ENCODE peak calls at places on chromosome 18, in seven cellular contexts. Z, A, S, E, P, B and O are unnamed samples.

GRCh38 chr18:73980289-73980979 is 167.2 kb downstream of the FBXO15 start:
- DNase-seq in Z (no peak), A (peak), S (no peak), E (no peak), P (peak), B (no peak), O (no peak)

GRCh38 chr18:11115268-11115667 is 34.1 kb downstream of the PIEZO2 start:
- DNase-seq in Z (no peak), A (no peak), S (peak), E (no peak), P (no peak), B (no peak), O (no peak)

GRCh38 chr18:76432970-76433767 is 61.9 kb downstream of the ZNF516 start:
- DNase-seq in Z (no peak), A (no peak), S (no peak), E (no peak), P (no peak), B (no peak), O (no peak)

GRCh38 chr18:74152906-74153305 is 4.6 kb downstream of the TIMM21 start:
- DNase-seq in Z (no peak), A (no peak), S (no peak), E (no peak), P (no peak), B (no peak), O (peak)

GRCh38 chr18:53909668-53910067 is 314.8 kb downstream of the MBD2 start:
- DNase-seq in Z (no peak), A (peak), S (no peak), E (no peak), P (no peak), B (no peak), O (peak)

GRCh38 chr18:7590800-7591560 is 23.9 kb downstream of the PTPRM start:
- DNase-seq in Z (no peak), A (peak), S (no peak), E (no peak), P (no peak), B (no peak), O (no peak)

GRCh38 chr18:59929621-59930295 is 30.0 kb downstream of the PMAIP1 start:
- DNase-seq in Z (no peak), A (no peak), S (no peak), E (no peak), P (no peak), B (no peak), O (no peak)

GRCh38 chr18:37568671-37569070 is 3.1 kb upstream of the CELF4 start:
- DNase-seq in Z (no peak), A (no peak), S (no peak), E (no peak), P (no peak), B (peak), O (no peak)

GRCh38 chr18:78228974-78229373 is 750.6 kb upstream of the SALL3 start:
- DNase-seq in Z (no peak), A (no peak), S (no peak), E (no peak), P (peak), B (no peak), O (no peak)

GRCh38 chr18:22238036-22238435 is 68.6 kb downstream of the GATA6 start:
- DNase-seq in Z (no peak), A (no peak), S (no peak), E (no peak), P (no peak), B (no peak), O (no peak)

GRCh38 chr18:3117493-3118192 is 102.1 kb downstream of the MYOM1 start:
- DNase-seq in Z (no peak), A (peak), S (no peak), E (no peak), P (no peak), B (no peak), O (peak)

GRCh38 chr18:36406805-36407204 is 109.3 kb downstream of the FHOD3 start:
- DNase-seq in Z (no peak), A (no peak), S (no peak), E (no peak), P (no peak), B (peak), O (no peak)
- H3K4me3 ChIP-seq in Z (no peak), A (no peak), S (no peak), E (no peak), P (no peak), B (no peak), O (no peak)

GRCh38 chr18:79372461-79372860 is 23.3 kb upstream of the NFATC1 start:
- DNase-seq in Z (no peak), A (no peak), S (no peak), E (no peak), P (no peak), B (no peak), O (no peak)
- H3K4me3 ChIP-seq in Z (no peak), A (no peak), S (no peak), E (no peak), P (no peak), B (no peak), O (no peak)

DNA sequence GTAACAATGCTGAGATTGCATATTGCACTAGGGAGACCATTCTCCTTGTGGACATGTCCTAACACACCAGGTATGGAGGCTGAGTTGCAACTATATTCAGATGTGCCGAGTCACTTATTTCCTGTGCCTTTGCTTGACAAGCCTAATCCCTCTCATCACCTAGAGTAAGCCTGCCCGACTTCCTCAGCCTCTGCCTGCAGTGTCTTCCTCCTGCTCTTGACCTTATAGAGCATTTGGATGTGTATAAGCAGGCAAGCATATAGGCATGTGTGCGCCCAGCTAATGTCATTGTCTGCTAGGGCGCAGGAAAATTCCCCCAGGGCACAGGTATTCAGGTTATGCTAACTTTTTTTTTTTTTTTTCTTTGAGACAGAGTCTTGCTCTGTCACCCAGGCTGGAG is 316.9 kb downstream of the CDH2 start:
- DNase-seq in Z (no peak), A (no peak), S (no peak), E (no peak), P (no peak), B (no peak), O (no peak)
- H3K4me3 ChIP-seq in Z (no peak), A (no peak), S (no peak), E (no peak), P (no peak), B (no peak), O (no peak)

DNA sequence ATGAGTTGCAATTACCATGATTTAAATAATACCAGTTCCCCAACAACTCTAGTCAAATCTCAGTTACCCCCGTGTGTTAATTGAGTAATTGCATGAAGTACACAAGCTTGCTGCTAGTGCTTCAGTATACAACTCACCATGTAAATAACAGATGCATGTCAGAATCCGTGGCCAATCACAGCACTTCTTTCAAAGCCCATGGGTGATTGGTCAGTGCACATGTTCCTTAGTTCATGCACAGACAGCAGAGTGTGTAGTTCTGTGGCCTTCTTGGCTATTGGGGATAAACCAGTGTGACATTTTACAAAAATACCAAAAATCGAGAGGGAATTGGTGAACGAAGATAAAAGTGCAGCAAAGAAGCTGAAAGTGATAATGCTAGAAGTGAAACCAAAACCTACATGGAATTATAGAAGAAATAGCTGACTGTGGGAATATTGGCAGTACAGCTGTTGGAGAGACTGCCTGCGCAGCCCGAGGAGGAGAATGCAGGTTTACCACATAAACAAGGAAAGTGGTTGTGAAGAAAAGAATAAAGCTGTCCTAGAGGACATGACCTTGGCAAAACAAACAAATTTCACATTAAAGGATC is 59.4 kb downstream of the NEDD4L start:
- DNase-seq in Z (no peak), A (no peak), S (peak), E (no peak), P (no peak), B (no peak), O (no peak)
- H3K4me3 ChIP-seq in Z (no peak), A (no peak), S (peak), E (no peak), P (no peak), B (no peak), O (no peak)

DNA sequence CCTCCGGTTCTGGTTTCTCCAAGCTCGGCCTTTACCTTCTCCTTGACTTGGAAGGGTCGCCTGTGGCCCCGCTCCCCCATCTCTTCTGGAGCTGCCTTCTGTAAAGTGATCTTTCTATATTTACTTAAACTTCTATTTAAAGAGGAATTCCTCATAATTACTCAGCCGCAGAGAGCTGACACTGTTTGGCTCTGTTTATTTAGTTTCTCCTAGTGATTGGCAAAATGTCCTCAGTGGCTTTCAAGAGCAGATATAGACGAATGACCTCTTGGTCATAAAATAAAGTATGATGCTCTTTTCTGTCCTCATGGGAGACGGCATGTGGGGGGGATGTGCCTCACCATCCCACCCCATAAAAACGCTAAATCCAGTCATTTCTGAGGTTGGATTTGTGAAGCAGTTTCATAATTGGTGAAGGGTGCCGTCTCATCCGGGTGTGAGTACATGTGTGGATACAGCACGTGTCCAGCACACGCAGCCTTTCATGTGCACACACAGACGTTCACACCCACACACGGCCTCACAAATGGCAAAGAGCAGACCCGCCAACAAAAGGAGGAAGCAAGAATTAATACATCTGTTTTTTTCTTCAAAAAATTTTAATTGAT is 43.4 kb upstream of the SMAD7 start:
- DNase-seq in Z (peak), A (peak), S (peak), E (no peak), P (no peak), B (no peak), O (no peak)
- H3K4me3 ChIP-seq in Z (no peak), A (no peak), S (no peak), E (no peak), P (no peak), B (no peak), O (no peak)

GRCh38 chr18:80148316-80149199 is 39.5 kb downstream of the ADNP2 start:
- DNase-seq in Z (no peak), A (no peak), S (peak), E (no peak), P (no peak), B (no peak), O (peak)

GRCh38 chr18:80145191-80145799 is 36.2 kb downstream of the ADNP2 start:
- DNase-seq in Z (no peak), A (no peak), S (peak), E (no peak), P (no peak), B (no peak), O (no peak)

GRCh38 chr18:80149667-80150066 is 40.6 kb downstream of the ADNP2 start:
- DNase-seq in Z (no peak), A (no peak), S (no peak), E (no peak), P (no peak), B (no peak), O (no peak)

GRCh38 chr18:80147037-80147417 is 38.0 kb downstream of the ADNP2 start:
- DNase-seq in Z (no peak), A (no peak), S (peak), E (no peak), P (no peak), B (no peak), O (no peak)

DNA sequence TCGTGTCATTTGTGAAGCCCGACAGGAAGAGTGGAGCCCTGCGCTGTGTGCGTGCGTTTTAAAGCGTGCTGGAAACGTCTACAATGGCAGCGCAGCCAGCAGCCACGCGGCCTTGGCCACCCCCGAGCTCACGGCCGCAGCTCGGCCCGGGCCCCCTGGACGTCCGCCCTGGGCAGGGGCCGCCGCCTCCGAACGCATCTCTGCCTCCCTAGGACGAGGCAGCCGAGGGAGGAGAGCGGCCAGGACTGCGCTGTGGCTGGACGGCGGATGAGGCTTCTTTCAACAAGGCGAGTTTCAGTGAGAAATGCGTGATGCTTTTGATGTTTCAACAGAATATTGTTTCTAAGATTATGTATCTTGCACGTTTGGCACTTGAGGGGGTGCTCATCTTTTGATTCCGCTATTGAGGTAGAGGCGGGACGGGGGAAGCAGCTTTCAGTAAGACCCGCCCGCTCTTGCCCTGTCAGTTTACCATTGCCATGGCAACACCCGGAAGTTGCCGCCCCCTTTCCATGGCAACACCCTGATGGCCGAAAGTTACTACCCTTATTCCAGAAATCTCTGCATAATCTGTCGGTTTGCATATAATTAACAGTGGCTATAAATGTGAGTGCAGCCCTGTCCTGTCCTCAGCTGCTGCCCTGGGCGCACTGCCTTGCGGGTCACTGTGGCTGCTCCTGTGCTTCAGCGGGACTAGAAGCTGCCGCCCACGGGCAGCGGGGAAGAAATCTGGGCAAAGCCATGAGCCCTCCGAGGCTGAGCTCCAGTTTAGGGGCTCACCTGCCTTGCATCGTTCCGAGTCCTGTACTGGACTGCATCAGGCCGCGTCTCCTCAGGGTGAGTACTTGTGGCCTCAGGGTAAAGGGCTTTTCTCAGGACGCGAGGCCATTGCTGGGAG is 38.6 kb downstream of the ADNP2 start:
- DNase-seq in Z (peak), A (peak), S (peak), E (peak), P (peak), B (peak), O (peak)
- H3K4me3 ChIP-seq in Z (peak), A (peak), S (peak), E (no peak), P (peak), B (peak), O (peak)

GRCh38 chr18:58201268-58201667 is 157.2 kb downstream of the NEDD4L start:
- DNase-seq in Z (no peak), A (no peak), S (no peak), E (no peak), P (no peak), B (no peak), O (no peak)

GRCh38 chr18:58195278-58195721 is 151.3 kb downstream of the NEDD4L start:
- DNase-seq in Z (no peak), A (no peak), S (no peak), E (peak), P (peak), B (no peak), O (no peak)

GRCh38 chr18:58196164-58196563 is 152.1 kb downstream of the NEDD4L start:
- DNase-seq in Z (no peak), A (peak), S (no peak), E (no peak), P (no peak), B (no peak), O (no peak)

GRCh38 chr18:58194028-58194427 is 150.0 kb downstream of the NEDD4L start:
- DNase-seq in Z (no peak), A (peak), S (no peak), E (no peak), P (peak), B (no peak), O (no peak)

GRCh38 chr18:58196881-58197872 is 153.2 kb downstream of the NEDD4L start:
- DNase-seq in Z (no peak), A (no peak), S (no peak), E (no peak), P (no peak), B (no peak), O (no peak)
- H3K4me3 ChIP-seq in Z (no peak), A (no peak), S (no peak), E (no peak), P (no peak), B (no peak), O (no peak)

DNA sequence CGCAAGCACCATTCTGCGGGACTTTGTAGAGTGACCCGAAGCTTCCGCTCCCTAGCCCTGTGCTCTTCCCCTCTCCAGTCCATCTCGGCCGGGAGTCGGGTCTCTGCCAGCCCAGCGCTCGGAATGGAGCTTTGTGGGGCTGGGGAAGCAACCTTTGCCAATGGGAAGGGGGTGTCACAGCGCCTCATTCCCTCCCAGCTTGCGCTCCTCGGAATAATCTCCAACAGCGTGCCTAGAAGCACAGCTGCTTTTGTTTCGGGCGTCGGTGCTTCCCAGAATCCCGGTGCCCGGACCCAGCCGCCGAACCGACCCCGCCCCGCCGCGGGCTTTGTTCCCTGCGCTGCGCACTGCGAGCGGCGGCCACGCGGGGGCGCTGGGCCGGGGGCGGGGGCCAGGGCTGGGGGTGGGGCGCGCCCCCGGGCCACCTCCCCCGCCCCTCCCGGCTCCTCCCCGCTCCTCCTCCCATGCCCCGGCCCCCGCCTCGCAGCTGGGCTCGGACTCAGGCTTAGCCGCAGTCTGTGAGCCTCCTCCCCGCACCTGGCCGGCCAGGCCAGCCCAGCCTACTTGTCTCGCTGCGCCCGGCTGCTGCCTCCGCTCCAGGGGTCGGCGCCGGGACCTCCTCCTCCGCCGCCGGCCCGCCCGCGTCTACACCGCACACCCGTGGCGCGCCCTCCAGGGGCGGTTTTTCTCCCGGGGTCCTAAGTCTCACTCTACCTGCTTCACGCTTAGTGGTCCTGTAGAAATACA is 77.7 kb upstream of the SMAD2 start:
- DNase-seq in Z (peak), A (peak), S (no peak), E (peak), P (peak), B (peak), O (peak)
- H3K4me3 ChIP-seq in Z (peak), A (peak), S (peak), E (no peak), P (peak), B (peak), O (peak)